ENCODE peak calls at places on chromosomes 2 and 18, in nine cellular contexts. T is HCT116; C is activated CD4-positive, CD25-positive, alpha-beta regulatory T cell treated with anti-CD3 and anti-CD28 coated beads, Interleukin-2, amount 50 U/mL, for 24 hours; W is heart left ventricle; Z is activated CD8-positive, alpha-beta T cell treated with anti-CD3 and anti-CD28 coated beads for 36 hours; B is activated T-cell treated with anti-CD3 and anti-CD28 coated beads, Interleukin-2, amount 50 U/mL, for 72 hours; J is T-helper 17 cell; X is right lobe of liver; M is CD4-positive, alpha-beta T cell. V is an unnamed sample.

GRCh38 chr18:44870631-44871502 is 190.2 kb downstream of the SETBP1 start:
- ATAC-seq in T (no peak), C (no peak), W (no peak), Z (no peak), B (no peak), J (no peak), X (no peak), M (no peak), V (peak; percentile 34)

GRCh38 chr18:9825571-9826073 is 60.2 kb upstream of the TXNDC2 start:
- ATAC-seq in T (peak; percentile 63), C (no peak), W (peak; percentile 69), Z (no peak), B (no peak), J (no peak), X (peak; percentile 73), M (no peak), V (peak; percentile 54)

GRCh38 chr2:187989925-187990623 is 301.6 kb upstream of the GULP1 start:
- ATAC-seq in T (peak; percentile 82), C (no peak), W (peak; percentile 44), Z (peak; percentile 77), B (peak; percentile 26), J (no peak), X (no peak), M (peak; percentile 24), V (no peak)

GRCh38 chr18:42583197-42583776 is 532.2 kb downstream of the RIT2 start:
- ATAC-seq in T (no peak), C (no peak), W (peak; percentile 18), Z (no peak), B (no peak), J (no peak), X (peak; percentile 69), M (no peak), V (no peak)

GRCh38 chr2:218260742-218261423 is at the start of gene GPBAR1:
- ATAC-seq in T (peak; percentile 57), C (no peak), W (peak; percentile 27), Z (no peak), B (no peak), J (no peak), X (peak; percentile 41), M (no peak), V (no peak)

GRCh38 chr2:133458280-133458679 is 110.0 kb downstream of the NCKAP5 start:
- ATAC-seq in T (no peak), C (no peak), W (no peak), Z (no peak), B (no peak), J (no peak), X (no peak), M (no peak), V (no peak)

GRCh38 chr2:241286348-241287090 is 29.0 kb downstream of the HDLBP start:
- ATAC-seq in T (no peak), C (no peak), W (no peak), Z (no peak), B (no peak), J (no peak), X (no peak), M (no peak), V (no peak)

GRCh38 chr18:681985-682384 is 24.5 kb downstream of the TYMS start:
- ATAC-seq in T (no peak), C (peak; percentile 94), W (no peak), Z (peak; percentile 96), B (peak; percentile 98), J (peak; percentile 95), X (no peak), M (peak; percentile 98), V (no peak)

GRCh38 chr2:48601349-48601748 is 16.3 kb upstream of the GTF2A1L start:
- ATAC-seq in T (peak; percentile 95), C (no peak), W (peak; percentile 66), Z (no peak), B (no peak), J (no peak), X (peak; percentile 73), M (no peak), V (peak; percentile 47)

GRCh38 chr2:132417430-132418035 is 928 bp downstream of the GPR39 start:
- ATAC-seq in T (no peak), C (no peak), W (no peak), Z (no peak), B (no peak), J (no peak), X (no peak), M (no peak), V (no peak)

GRCh38 chr18:56910237-56910636 is 236.7 kb upstream of the BOD1L2 start:
- ATAC-seq in T (no peak), C (no peak), W (no peak), Z (no peak), B (peak; percentile 60), J (no peak), X (no peak), M (no peak), V (no peak)

GRCh38 chr2:185583058-185583816 is 155.4 kb upstream of the FSIP2 start:
- ATAC-seq in T (peak; percentile 91), C (no peak), W (no peak), Z (no peak), B (no peak), J (no peak), X (no peak), M (no peak), V (no peak)

GRCh38 chr2:15890936-15891905 is 49.1 kb upstream of the MYCN start:
- ATAC-seq in T (no peak), C (no peak), W (peak; percentile 41), Z (no peak), B (no peak), J (no peak), X (no peak), M (no peak), V (no peak)

GRCh38 chr2:12057436-12058166 is 311.2 kb downstream of the LPIN1 start:
- ATAC-seq in T (no peak), C (no peak), W (peak; percentile 63), Z (peak; percentile 96), B (peak; percentile 91), J (peak; percentile 57), X (peak; percentile 63), M (no peak), V (peak; percentile 96)

GRCh38 chr2:121810959-121811853 is 55.8 kb downstream of the TSN start:
- ATAC-seq in T (peak; percentile 97), C (no peak), W (peak; percentile 92), Z (peak; percentile 61), B (peak; percentile 54), J (no peak), X (peak; percentile 92), M (no peak), V (peak; percentile 50)

GRCh38 chr2:144605232-144605631 is 85.3 kb upstream of the ZEB2 start:
- ATAC-seq in T (no peak), C (no peak), W (no peak), Z (no peak), B (no peak), J (no peak), X (no peak), M (no peak), V (no peak)

GRCh38 chr2:100070078-100070477 is 72.3 kb downstream of the AFF3 start:
- ATAC-seq in T (no peak), C (peak; percentile 47), W (no peak), Z (peak; percentile 60), B (no peak), J (no peak), X (peak; percentile 60), M (no peak), V (no peak)

GRCh38 chr2:205461678-205462665 is 220.3 kb upstream of the NRP2 start:
- ATAC-seq in T (no peak), C (peak; percentile 25), W (no peak), Z (peak; percentile 64), B (peak; percentile 85), J (no peak), X (no peak), M (no peak), V (no peak)

GRCh38 chr2:179031731-179032408 is 18.1 kb downstream of the CCDC141 start:
- ATAC-seq in T (no peak), C (peak; percentile 92), W (no peak), Z (peak; percentile 90), B (peak; percentile 96), J (peak; percentile 86), X (no peak), M (peak; percentile 88), V (peak; percentile 96)